ENCODE peak calls at places on chromosomes 2 and 18, in eight cellular contexts. J is lung; D is CD4-positive, CD25-positive, alpha-beta regulatory T cell; E is left ventricle myocardium inferior; O is A549; I is psoas muscle; K is mesendoderm; X is sigmoid colon. P is an unnamed sample.

GRCh38 chr18:46035701-46036680 is 36.1 kb downstream of the PSTPIP2 start:
- DNase-seq in J (no peak), D (no peak), E (no peak), O (no peak), I (no peak), K (no peak), X (no peak), P (no peak)

GRCh38 chr18:27413495-27414401 is 228.6 kb upstream of the CHST9 start:
- DNase-seq in J (no peak), D (no peak), E (no peak), O (no peak), I (no peak), K (no peak), X (peak), P (no peak)

GRCh38 chr2:158788951-158789350 is 6.2 kb upstream of the DAPL1 start:
- DNase-seq in J (no peak), D (no peak), E (no peak), O (no peak), I (no peak), K (no peak), X (no peak), P (no peak)

GRCh38 chr2:62794791-62795190 is 89.3 kb downstream of the EHBP1 start:
- DNase-seq in J (no peak), D (no peak), E (no peak), O (no peak), I (no peak), K (no peak), X (no peak), P (no peak)

GRCh38 chr2:122191331-122191730 is 435.9 kb downstream of the TSN start:
- DNase-seq in J (peak), D (no peak), E (no peak), O (peak), I (no peak), K (peak), X (no peak), P (peak)

GRCh38 chr2:192467953-192468660 is 273.4 kb upstream of the TMEFF2 start:
- DNase-seq in J (no peak), D (no peak), E (no peak), O (no peak), I (no peak), K (no peak), X (no peak), P (no peak)

GRCh38 chr2:136128905-136129304 is 11.0 kb upstream of the CXCR4 start:
- DNase-seq in J (no peak), D (no peak), E (no peak), O (no peak), I (no peak), K (peak), X (no peak), P (no peak)

GRCh38 chr18:13982136-13982535 is 66.8 kb upstream of the MC2R start:
- DNase-seq in J (no peak), D (no peak), E (no peak), O (no peak), I (no peak), K (peak), X (no peak), P (no peak)

GRCh38 chr2:236578980-236579745 is 9.5 kb downstream of the ACKR3 start:
- DNase-seq in J (no peak), D (no peak), E (no peak), O (no peak), I (no peak), K (peak), X (peak), P (no peak)

GRCh38 chr18:23137093-23137640 is 1.9 kb downstream of the CABLES1 start:
- DNase-seq in J (peak), D (no peak), E (no peak), O (no peak), I (no peak), K (peak), X (no peak), P (no peak)

GRCh38 chr2:15241208-15241607 is 319.9 kb downstream of the NBAS start:
- DNase-seq in J (no peak), D (no peak), E (no peak), O (no peak), I (no peak), K (no peak), X (no peak), P (no peak)

GRCh38 chr2:65604246-65604645 is 171.8 kb upstream of the SPRED2 start:
- DNase-seq in J (no peak), D (no peak), E (no peak), O (no peak), I (no peak), K (peak), X (no peak), P (no peak)

GRCh38 chr2:36355157-36355889 is at the start of gene CRIM1:
- DNase-seq in J (peak), D (peak), E (peak), O (peak), I (peak), K (peak), X (peak), P (peak)

GRCh38 chr2:237628482-237629187 is 1.2 kb downstream of the LRRFIP1 start:
- DNase-seq in J (no peak), D (no peak), E (no peak), O (no peak), I (no peak), K (no peak), X (no peak), P (no peak)

GRCh38 chr2:187547353-187547979 is 6.8 kb downstream of the TFPI start:
- DNase-seq in J (peak), D (no peak), E (peak), O (peak), I (peak), K (peak), X (peak), P (peak)

GRCh38 chr2:8475349-8476045 is 206.4 kb upstream of the ID2 start:
- DNase-seq in J (no peak), D (no peak), E (no peak), O (no peak), I (no peak), K (peak), X (peak), P (no peak)

GRCh38 chr2:86556508-86556907 is 6.7 kb downstream of the CHMP3 start:
- DNase-seq in J (no peak), D (no peak), E (no peak), O (no peak), I (no peak), K (peak), X (no peak), P (no peak)

GRCh38 chr2:202790676-202791075 is 80.9 kb downstream of the ICA1L start:
- DNase-seq in J (no peak), D (no peak), E (no peak), O (no peak), I (no peak), K (peak), X (no peak), P (no peak)

GRCh38 chr2:220353897-220354296 is 726.5 kb downstream of the SLC4A3 start:
- DNase-seq in J (no peak), D (no peak), E (no peak), O (no peak), I (no peak), K (peak), X (no peak), P (no peak)

GRCh38 chr18:56257215-56257614 is 381.2 kb downstream of the TXNL1 start:
- DNase-seq in J (no peak), D (no peak), E (no peak), O (no peak), I (no peak), K (no peak), X (no peak), P (no peak)

GRCh38 chr2:85754313-85755095 is 713 bp downstream of the ATOH8 start:
- DNase-seq in J (no peak), D (no peak), E (peak), O (no peak), I (peak), K (peak), X (no peak), P (no peak)

GRCh38 chr2:206457188-206457634 is 13.9 kb downstream of the ADAM23 start:
- DNase-seq in J (no peak), D (no peak), E (no peak), O (no peak), I (no peak), K (no peak), X (no peak), P (no peak)

GRCh38 chr2:216188268-216188850 is 79.2 kb downstream of the XRCC5 start:
- DNase-seq in J (no peak), D (no peak), E (no peak), O (no peak), I (no peak), K (no peak), X (no peak), P (no peak)

GRCh38 chr2:188512456-188512855 is 220.8 kb downstream of the GULP1 start:
- DNase-seq in J (no peak), D (no peak), E (no peak), O (peak), I (no peak), K (peak), X (no peak), P (no peak)

GRCh38 chr2:96819101-96819875 is 3.2 kb downstream of the CNNM3 start:
- DNase-seq in J (peak), D (no peak), E (peak), O (no peak), I (no peak), K (peak), X (no peak), P (no peak)

GRCh38 chr2:241202681-241203080 is 14.2 kb downstream of the ANO7 start:
- DNase-seq in J (no peak), D (no peak), E (no peak), O (no peak), I (peak), K (no peak), X (no peak), P (no peak)

GRCh38 chr18:55787674-55788073 is 199.7 kb upstream of the TCF4 start:
- DNase-seq in J (no peak), D (no peak), E (no peak), O (no peak), I (no peak), K (no peak), X (no peak), P (no peak)

GRCh38 chr2:188291142-188291616 is 495 bp upstream of the GULP1 start:
- DNase-seq in J (no peak), D (no peak), E (peak), O (peak), I (no peak), K (peak), X (no peak), P (no peak)

GRCh38 chr2:230230087-230230486 is 4.6 kb downstream of the SP140 start:
- DNase-seq in J (no peak), D (no peak), E (no peak), O (no peak), I (no peak), K (peak), X (no peak), P (no peak)

GRCh38 chr2:235247001-235247400 is 246.8 kb upstream of the AGAP1 start:
- DNase-seq in J (no peak), D (no peak), E (no peak), O (no peak), I (no peak), K (no peak), X (no peak), P (no peak)

GRCh38 chr2:137208361-137208973 is 443.1 kb downstream of the THSD7B start:
- DNase-seq in J (no peak), D (no peak), E (no peak), O (no peak), I (no peak), K (peak), X (no peak), P (no peak)

GRCh38 chr2:19933351-19933981 is 31.7 kb upstream of the TTC32 start:
- DNase-seq in J (no peak), D (no peak), E (no peak), O (peak), I (no peak), K (no peak), X (no peak), P (no peak)

GRCh38 chr2:28398101-28398834 is 5.6 kb downstream of the FOSL2 start:
- DNase-seq in J (no peak), D (no peak), E (no peak), O (no peak), I (no peak), K (no peak), X (peak), P (no peak)

GRCh38 chr18:79404567-79404910 is 8.8 kb downstream of the NFATC1 start:
- DNase-seq in J (no peak), D (peak), E (peak), O (no peak), I (peak), K (no peak), X (no peak), P (no peak)

GRCh38 chr2:22261165-22261564 is 1123.8 kb upstream of the KLHL29 start:
- DNase-seq in J (no peak), D (no peak), E (no peak), O (no peak), I (no peak), K (no peak), X (no peak), P (no peak)

DNA sequence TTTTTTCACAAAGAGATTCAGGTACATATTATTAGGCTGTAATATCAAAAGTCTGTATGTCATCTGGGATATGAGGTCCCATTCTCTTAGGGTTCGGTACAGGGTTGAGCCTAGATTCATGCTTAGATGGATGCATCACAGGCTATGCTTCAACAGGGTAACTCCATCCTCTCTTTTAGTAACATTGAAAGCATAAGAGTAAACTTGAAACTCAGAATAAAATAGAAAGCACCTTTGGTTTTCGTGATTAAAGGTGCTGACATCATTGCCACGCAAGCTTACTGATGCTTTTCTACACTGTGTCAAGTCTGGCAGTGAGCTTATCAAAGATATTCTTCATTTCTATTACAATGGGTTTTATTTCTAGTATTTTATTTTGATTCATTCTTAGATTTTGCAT is 419.1 kb upstream of the DSEL start:
- DNase-seq in J (no peak), D (no peak), E (no peak), O (no peak), I (no peak), K (no peak), X (no peak), P (no peak)
- H3K27ac ChIP-seq in J (no peak), D (no peak), E (no peak), O (no peak), I (no peak), K (no peak), X (no peak), P (no peak)

GRCh38 chr2:88450186-88450585 is 2.3 kb downstream of the FOXI3 start:
- DNase-seq in J (no peak), D (no peak), E (no peak), O (no peak), I (no peak), K (no peak), X (peak), P (no peak)

GRCh38 chr2:88452980-88453582 is 588 bp upstream of the FOXI3 start:
- DNase-seq in J (no peak), D (no peak), E (no peak), O (no peak), I (no peak), K (peak), X (no peak), P (no peak)

GRCh38 chr2:88452151-88452851 is at the start of gene FOXI3:
- DNase-seq in J (no peak), D (no peak), E (no peak), O (no peak), I (no peak), K (peak), X (peak), P (no peak)

GRCh38 chr2:88450925-88451575 is 1.4 kb downstream of the FOXI3 start:
- DNase-seq in J (no peak), D (no peak), E (no peak), O (no peak), I (no peak), K (no peak), X (peak), P (no peak)

DNA sequence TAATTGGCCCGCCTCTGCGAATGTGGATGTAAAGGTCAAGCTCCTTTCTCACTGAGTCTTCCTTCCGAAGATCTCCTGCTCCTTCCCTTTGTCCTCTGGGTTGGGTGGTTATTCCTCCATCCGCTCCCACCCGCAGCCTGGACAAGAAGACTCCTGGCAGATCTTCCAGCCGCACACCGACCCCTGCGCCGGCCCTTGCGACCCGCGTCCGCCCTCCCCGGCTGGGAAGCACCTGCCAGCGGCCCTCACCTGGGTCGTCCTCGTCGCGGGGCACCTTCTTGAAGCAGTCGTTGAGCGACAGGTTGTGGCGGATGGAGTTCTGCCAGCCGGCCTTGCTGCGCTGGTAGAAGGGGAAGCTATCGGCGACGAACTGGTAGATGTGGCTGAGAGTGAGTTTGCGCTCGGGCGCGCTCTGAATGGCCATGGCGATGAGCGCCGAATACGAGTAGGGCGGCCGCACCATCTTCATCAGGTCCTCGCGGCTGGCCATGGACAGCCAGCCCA is 794 bp downstream of the FOXI3 start:
- DNase-seq in J (no peak), D (no peak), E (no peak), O (no peak), I (peak), K (peak), X (peak), P (no peak)
- H3K27ac ChIP-seq in J (no peak), D (no peak), E (no peak), O (no peak), I (no peak), K (no peak), X (no peak), P (no peak)

GRCh38 chr2:43212216-43212828 is 14.1 kb downstream of the ZFP36L2 start:
- DNase-seq in J (no peak), D (no peak), E (no peak), O (no peak), I (no peak), K (no peak), X (no peak), P (no peak)
- H3K27ac ChIP-seq in J (peak), D (no peak), E (peak), O (peak), I (no peak), K (no peak), X (peak), P (no peak)

DNA sequence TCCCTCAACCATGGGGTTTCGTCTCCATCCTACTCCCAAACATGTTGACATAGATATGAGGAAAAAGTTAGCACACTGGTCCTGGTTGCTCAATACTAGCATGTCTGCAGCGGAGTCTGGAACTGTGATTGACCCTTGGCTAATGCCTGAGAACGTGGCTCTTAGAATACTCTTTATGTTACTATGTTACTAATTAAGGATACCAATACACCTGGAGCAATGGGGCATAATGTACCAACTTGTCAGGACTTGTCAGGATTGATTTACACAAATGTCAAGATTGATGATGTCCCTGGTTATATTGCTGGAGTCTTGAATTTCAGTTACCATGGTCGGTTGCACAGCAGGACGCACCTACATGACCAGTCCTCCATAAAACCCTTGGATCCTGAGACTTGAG is 810.9 kb downstream of the CPS1 start:
- DNase-seq in J (no peak), D (no peak), E (no peak), O (no peak), I (no peak), K (no peak), X (no peak), P (no peak)
- H3K27ac ChIP-seq in J (no peak), D (no peak), E (no peak), O (no peak), I (no peak), K (no peak), X (no peak), P (no peak)

DNA sequence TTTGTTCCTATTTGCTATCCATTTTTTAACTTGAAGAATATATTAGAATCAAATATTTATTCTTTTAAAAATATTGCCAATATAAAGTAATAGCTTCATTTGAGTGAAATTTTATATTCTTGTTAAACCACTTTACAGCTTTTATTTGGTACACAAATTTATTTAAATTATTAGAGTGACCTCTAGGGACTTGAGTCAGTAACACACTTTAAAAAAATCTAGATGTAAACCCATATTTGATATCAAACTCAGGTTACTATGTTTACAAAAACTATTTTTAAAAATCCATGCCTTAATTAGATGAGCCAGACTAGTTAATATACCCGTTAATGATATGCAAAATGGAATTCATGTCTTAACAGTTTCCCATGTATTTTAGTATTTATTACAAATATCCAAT is 134.6 kb downstream of the MAP4K4 start:
- DNase-seq in J (no peak), D (no peak), E (no peak), O (no peak), I (no peak), K (no peak), X (no peak), P (no peak)
- H3K27ac ChIP-seq in J (no peak), D (no peak), E (peak), O (no peak), I (no peak), K (no peak), X (peak), P (no peak)